ENCODE peak calls at places on chromosome 17, in four cellular contexts. T is thoracic aorta; G is CD8-positive, alpha-beta memory T cell; O is tibial nerve. Q is an unnamed sample.

GRCh38 chr17:46991618-46992017 is 12.6 kb upstream of the RPRML start:
- DNase-seq in T (no peak), G (no peak), O (no peak), Q (no peak)

GRCh38 chr17:47928415-47928814 is 13.0 kb upstream of the PNPO start:
- DNase-seq in T (no peak), G (no peak), O (no peak), Q (no peak)

GRCh38 chr17:50027639-50028206 is 28.2 kb upstream of the ITGA3 start:
- DNase-seq in T (peak; percentile 74), G (no peak), O (no peak), Q (no peak)

GRCh38 chr17:77881545-77881944 is 77.0 kb upstream of the TNRC6C start:
- DNase-seq in T (peak; percentile 52), G (peak; percentile 84), O (peak; percentile 55), Q (peak; percentile 60)

GRCh38 chr17:72481572-72481971 is 360.8 kb downstream of the SOX9 start:
- DNase-seq in T (no peak), G (no peak), O (no peak), Q (no peak)

GRCh38 chr17:9768381-9768934 is 22.9 kb downstream of the DHRS7C start:
- DNase-seq in T (no peak), G (no peak), O (no peak), Q (no peak)

GRCh38 chr17:491086-492014 is 138.7 kb upstream of the RPH3AL start:
- DNase-seq in T (no peak), G (peak; percentile 37), O (no peak), Q (peak; percentile 17)

GRCh38 chr17:72150632-72151460 is 30.0 kb downstream of the SOX9 start:
- DNase-seq in T (no peak), G (no peak), O (no peak), Q (no peak)

GRCh38 chr17:57389474-57389873 is 133.2 kb downstream of the MSI2 start:
- DNase-seq in T (no peak), G (no peak), O (no peak), Q (no peak)
- H3K9me3 ChIP-seq in T (peaks cover 20% of the 10 kb centered on the region), G (no peaks in the 10 kb centered on the region), O (peaks cover 14% of the 10 kb centered on the region), Q (no peaks in the 10 kb centered on the region)

GRCh38 chr17:61699694-61700093 is 108.7 kb upstream of the NACA2 start:
- DNase-seq in T (no peak), G (no peak), O (no peak), Q (no peak)

GRCh38 chr17:61702450-61702849 is 111.4 kb upstream of the NACA2 start:
- DNase-seq in T (no peak), G (no peak), O (no peak), Q (no peak)

GRCh38 chr17:61699032-61699431 is 108.0 kb upstream of the NACA2 start:
- DNase-seq in T (no peak), G (no peak), O (no peak), Q (no peak)

GRCh38 chr17:61700252-61700651 is 109.2 kb upstream of the NACA2 start:
- DNase-seq in T (no peak), G (no peak), O (no peak), Q (no peak)

GRCh38 chr17:61701334-61701733 is 110.3 kb upstream of the NACA2 start:
- DNase-seq in T (no peak), G (no peak), O (no peak), Q (no peak)
- H3K9me3 ChIP-seq in T (peaks cover 26% of the 10 kb centered on the region), G (peaks cover 18% of the 10 kb centered on the region), O (peaks cover 32% of the 10 kb centered on the region), Q (peaks cover 6% of the 10 kb centered on the region)

GRCh38 chr17:22669721-22670120 is 977.4 kb downstream of the KCNJ18 start:
- DNase-seq in T (no peak), G (no peak), O (no peak), Q (no peak)

DNA sequence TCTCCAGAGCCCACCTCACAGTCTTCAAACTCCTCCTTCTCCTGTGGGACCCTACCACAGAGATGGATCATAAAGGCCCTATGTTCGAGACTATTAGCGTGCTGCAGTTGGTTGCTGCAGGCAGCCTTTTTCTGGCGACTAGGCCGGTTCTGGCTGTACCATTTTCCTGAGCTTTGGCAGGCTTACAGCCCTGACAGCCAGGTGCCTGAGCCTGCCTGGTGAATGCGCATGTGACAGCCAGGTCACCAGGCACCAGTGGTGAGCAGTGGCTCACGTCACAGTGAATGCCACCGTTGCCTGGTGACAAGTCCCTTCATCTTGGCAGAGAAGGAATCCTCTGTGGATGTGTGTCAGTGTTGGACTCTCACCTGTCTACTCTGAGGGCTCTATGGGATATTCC is 978.8 kb downstream of the KCNJ18 start:
- DNase-seq in T (no peak), G (no peak), O (no peak), Q (no peak)
- H3K9me3 ChIP-seq in T (no peaks in the 10 kb centered on the region), G (no peaks in the 10 kb centered on the region), O (no peaks in the 10 kb centered on the region), Q (no peaks in the 10 kb centered on the region)

DNA sequence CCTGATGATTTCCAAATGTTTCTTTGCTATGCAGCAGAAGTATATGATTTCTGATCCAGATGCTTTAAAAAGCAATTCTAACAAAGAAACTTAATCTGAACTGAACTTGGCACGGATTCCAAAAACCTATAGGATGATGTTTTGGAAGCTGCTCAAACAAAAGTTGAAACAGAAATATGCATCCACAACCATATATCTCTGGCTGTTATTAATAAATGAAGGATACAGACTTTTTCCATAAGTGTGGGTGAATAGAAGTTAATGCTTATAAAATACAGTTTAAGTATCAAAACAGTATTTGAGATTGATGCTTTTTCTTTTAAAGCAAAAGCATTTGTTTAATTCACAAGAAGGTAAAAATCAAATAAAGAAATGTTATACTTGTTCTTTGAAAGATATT is 27.9 kb upstream of the NACA2 start:
- DNase-seq in T (no peak), G (no peak), O (no peak), Q (no peak)
- H3K9me3 ChIP-seq in T (peaks cover 8% of the 10 kb centered on the region), G (peaks cover 3% of the 10 kb centered on the region), O (peaks cover 8% of the 10 kb centered on the region), Q (no peaks in the 10 kb centered on the region)

GRCh38 chr17:61701978-61702377 is 111.0 kb upstream of the NACA2 start:
- DNase-seq in T (no peak), G (no peak), O (no peak), Q (no peak)
- H3K9me3 ChIP-seq in T (peaks cover 26% of the 10 kb centered on the region), G (peaks cover 18% of the 10 kb centered on the region), O (peaks cover 37% of the 10 kb centered on the region), Q (peaks cover 9% of the 10 kb centered on the region)

Q was measured in T-helper 17 cell.